ENCODE peak calls at places on chromosomes 6 and 20, in six cellular contexts. F is neural progenitor cell, Z is right lobe of liver, P is mammary epithelial cell, Y is body of pancreas, T is breast epithelium. K is an unnamed sample. For H3K4me1 and H3K36me3, the result is how much of the 10 kb centered on the place peaks cover.

GRCh38 chr6:151044465-151045441 is 179.3 kb downstream of the MTHFD1L start:
- DNase-seq in P (no peak), F (peak), T (peak), Y (peak), Z (peak), K (no peak)

GRCh38 chr6:64890609-64891008 is 816.4 kb downstream of the EYS start:
- DNase-seq in T (no peak), F (no peak), P (no peak), Y (no peak), Z (no peak), K (no peak)

GRCh38 chr6:104955927-104956662 is 812 bp upstream of the LIN28B start:
- DNase-seq in Y (no peak), P (no peak), Z (no peak), T (no peak), F (peak), K (peak)

GRCh38 chr6:127186889-127187288 is 68.4 kb downstream of the RSPO3 start:
- DNase-seq in P (peak), Y (peak), F (peak), T (no peak), Z (peak), K (peak)

GRCh38 chr6:11920566-11920965 is 91.5 kb upstream of the HIVEP1 start:
- DNase-seq in T (no peak), Y (no peak), F (no peak), P (no peak), Z (no peak), K (no peak)

GRCh38 chr6:39387785-39388184 is 65.3 kb upstream of the KCNK16 start:
- DNase-seq in Y (no peak), F (no peak), T (no peak), P (no peak), Z (no peak), K (no peak)

GRCh38 chr6:41427642-41428401 is 92.4 kb downstream of the NCR2 start:
- DNase-seq in Y (peak), Z (peak), P (peak), F (peak), T (peak), K (peak)

GRCh38 chr6:170127151-170127550 is 163.7 kb downstream of the DLL1 start:
- DNase-seq in P (no peak), F (no peak), Y (no peak), Z (no peak), T (peak), K (no peak)

GRCh38 chr6:117441824-117442264 is 16.1 kb upstream of the ROS1 start:
- DNase-seq in Y (no peak), T (no peak), F (no peak), P (peak), Z (no peak), K (no peak)

GRCh38 chr6:81787313-81788068 is 35.0 kb upstream of the TENT5A start:
- DNase-seq in P (peak), F (no peak), Y (no peak), Z (no peak), T (no peak), K (no peak)

GRCh38 chr6:53327017-53327395 is 21.7 kb downstream of the ELOVL5 start:
- DNase-seq in Y (no peak), F (no peak), T (no peak), Z (no peak), P (peak), K (no peak)
- H3K4me1 ChIP-seq in Y (under half), F (under half), T (under half), Z (under half), P (under half), K (under half)

DNA sequence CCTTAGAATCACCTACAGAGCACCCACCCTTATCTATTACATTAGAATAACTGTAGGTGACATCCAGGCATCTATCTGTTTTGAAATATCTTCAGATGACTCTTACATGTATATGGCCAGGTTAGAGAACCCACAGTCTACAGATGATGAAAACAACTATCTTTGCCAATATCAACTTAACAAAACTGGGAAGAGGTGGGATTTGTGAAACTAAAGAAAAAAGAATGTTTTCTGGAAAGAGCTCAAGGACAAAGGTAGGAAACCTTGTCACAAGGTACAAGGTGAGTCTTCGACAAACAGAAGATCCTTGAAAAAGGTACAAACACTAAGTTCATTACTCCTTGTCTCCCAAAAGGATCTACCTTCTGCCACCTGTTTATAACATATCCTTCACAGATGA is 47.0 kb upstream of the DST start:
- DNase-seq in Z (no peak), Y (no peak), P (no peak), T (no peak), F (no peak), K (no peak)
- H3K4me3 ChIP-seq in Z (peak), Y (no peak), P (no peak), T (peak), F (no peak), K (no peak)

GRCh38 chr6:157203764-157204163 is 119.6 kb downstream of the TMEM242 start:
- DNase-seq in Y (no peak), P (no peak), F (no peak), Z (no peak), T (no peak), K (no peak)
- H3K36me3 ChIP-seq in Y (under half), P (under half), F (under half), Z (under half), T (under half), K (under half)

DNA sequence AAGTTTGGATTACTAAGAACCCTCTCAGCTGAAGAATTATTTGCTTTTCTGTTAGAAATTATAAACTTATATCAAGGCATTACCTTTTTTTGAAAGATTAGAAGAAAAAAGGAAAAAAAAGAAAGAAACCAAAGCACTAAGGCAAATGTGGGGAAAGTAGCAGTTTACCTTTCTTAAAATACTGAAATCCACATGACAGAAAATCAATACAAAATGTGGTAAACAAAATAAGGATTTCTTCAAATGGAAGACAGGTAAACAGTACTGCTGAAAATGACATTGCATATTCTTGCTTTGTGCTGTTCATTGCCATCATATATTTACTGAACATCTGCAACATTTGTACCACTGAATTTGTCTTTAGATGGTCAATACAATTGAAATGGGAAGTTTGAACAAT is 411.2 kb upstream of the PLCB4 start:
- DNase-seq in Z (no peak), Y (no peak), T (no peak), P (no peak), F (no peak), K (no peak)
- H3K4me1 ChIP-seq in Z (under half), Y (under half), T (under half), P (under half), F (under half), K (under half)

DNA sequence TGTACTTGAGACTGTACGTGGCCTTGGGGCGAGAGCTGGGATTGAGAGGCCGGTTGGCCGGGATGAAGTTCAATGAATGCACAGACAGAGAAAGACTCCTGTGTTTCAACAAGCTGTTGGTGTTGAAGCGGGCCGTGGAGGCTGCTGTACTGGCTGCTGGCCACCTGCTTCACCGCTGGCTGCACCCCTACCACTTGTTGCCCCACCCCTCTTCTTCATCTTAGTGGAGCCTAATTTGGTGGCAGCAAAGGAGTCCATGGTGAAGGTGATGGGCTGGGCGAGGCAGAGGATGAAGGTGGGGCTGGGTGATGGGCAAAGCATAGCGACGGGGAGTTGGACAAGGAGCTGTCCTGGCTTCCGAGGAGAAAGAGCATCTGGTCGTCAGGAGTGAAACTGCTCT is 7.2 kb upstream of the ZSCAN9 start:
- DNase-seq in Z (no peak), Y (no peak), F (no peak), T (no peak), P (no peak), K (no peak)
- H3K4me3 ChIP-seq in Z (no peak), Y (no peak), F (no peak), T (no peak), P (no peak), K (no peak)

DNA sequence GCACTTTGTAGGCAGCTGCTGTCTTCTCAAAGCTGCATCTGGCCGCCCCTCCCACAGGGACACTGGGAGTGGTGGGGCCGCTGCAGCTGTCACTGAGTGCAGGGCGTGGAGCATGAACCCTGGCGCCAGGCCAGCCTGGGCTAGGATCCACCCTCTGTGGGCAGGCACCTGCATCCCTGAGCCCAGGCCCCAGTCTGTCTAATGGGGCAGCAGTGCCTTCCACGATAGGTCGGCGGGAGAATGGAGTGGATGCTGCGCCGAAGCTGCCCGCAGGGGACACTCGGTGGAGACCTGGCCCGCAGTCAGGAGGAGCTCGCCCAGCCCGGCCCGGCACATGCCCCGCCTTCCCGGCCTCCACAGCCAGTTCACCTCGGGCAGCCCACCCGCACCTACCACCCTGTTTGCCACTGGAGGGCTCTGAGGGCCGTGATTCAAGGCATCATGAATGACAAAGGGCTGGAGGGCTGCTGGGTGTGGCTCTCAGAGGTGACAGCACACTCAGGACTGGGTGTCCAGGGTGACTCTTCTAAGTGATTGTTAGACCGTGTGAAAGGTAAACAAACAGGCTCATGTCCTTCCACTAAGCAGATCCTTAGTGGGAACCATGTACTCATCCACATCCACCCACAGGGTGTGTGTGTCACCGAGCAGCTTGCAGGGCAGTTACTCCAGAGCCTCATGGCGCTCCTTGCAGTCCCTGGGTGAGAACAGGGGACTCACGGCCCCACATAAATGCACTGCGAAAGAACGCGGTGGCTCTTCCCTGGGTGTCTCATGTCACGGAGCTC is 133.9 kb downstream of the AGPAT4 start:
- DNase-seq in F (no peak), P (no peak), T (peak), Y (peak), Z (no peak), K (peak)
- H3K36me3 ChIP-seq in F (under half), P (under half), T (under half), Y (under half), Z (under half), K (under half)

DNA sequence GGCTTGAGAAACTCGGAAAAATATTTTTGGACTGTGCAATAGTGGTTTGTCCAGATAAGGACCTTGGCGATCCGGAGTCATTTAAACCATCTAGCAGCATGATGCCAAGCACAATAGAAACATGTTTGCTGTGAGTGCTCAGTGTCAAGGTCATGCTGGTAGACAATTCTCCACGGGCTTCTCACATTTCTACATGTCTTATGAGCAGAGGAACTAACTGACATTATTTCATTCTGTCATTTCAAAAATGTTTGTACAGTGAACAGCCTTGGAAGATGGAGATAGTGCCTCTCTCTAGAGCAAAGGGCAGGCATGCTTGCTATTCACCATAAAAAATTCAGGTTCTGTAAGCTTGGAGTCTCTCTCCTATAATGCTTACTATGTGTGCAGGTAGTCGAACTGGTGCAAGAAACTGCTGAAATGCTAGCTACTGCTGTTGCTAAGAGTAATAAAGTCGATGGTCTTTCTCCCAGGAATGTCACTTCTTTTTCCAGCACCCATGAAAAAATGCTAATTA is 25.4 kb upstream of the CCN2 start:
- DNase-seq in Z (peak), Y (no peak), T (no peak), P (no peak), F (no peak), K (no peak)
- H3K4me1 ChIP-seq in Z (under half), Y (under half), T (under half), P (under half), F (under half), K (under half)

GRCh38 chr20:17747431-17747846 is 47.7 kb downstream of the BANF2 start:
- DNase-seq in F (no peak), P (peak), Z (no peak), Y (peak), T (no peak), K (no peak)
- H3K4me3 ChIP-seq in F (no peak), P (no peak), Z (no peak), Y (no peak), T (no peak), K (no peak)

DNA sequence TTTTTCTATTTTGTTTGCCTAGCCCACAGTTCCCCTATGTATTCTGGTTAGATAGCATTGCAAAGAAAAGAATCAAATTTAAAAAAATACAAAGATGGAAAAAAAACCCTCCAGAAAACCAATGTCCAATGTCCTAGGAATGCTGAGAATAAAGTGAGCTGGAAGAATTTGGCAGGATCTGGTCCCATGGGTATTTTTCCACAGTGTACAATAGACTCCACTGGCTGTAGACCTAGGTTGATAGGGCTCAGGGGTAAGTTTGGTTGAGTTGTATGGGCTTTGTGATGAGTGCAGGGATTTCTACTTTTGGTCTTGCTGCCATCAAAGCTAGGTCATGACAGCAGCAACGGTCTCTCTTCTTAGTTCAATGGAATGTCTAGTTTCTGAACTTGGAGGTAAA is 41.5 kb downstream of the SLC22A2 start:
- DNase-seq in Y (no peak), F (no peak), Z (no peak), P (no peak), T (no peak), K (no peak)
- H3K36me3 ChIP-seq in Y (under half), F (under half), Z (under half), P (under half), T (under half), K (under half)

DNA sequence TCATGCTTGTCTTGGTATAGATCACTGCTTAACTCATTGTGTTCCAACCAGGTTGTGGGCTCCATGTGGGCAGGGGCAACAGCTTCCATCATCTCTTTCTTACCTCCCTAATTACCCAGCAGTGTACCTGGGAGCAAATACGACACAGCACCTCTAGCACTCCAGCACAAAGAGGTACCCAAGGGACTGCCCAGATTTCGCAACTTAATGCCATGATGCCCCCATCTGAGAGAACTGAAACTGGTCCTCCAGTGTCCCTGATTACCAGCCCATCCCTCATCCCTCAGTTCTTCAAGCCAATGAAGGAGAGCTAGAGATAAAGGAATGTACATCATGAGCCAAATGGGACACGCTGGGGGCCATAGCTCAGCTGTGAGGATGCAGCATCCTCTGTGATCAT is 41.9 kb upstream of the MDGA1 start:
- DNase-seq in Z (no peak), T (no peak), P (no peak), F (no peak), Y (no peak), K (no peak)
- H3K4me1 ChIP-seq in Z (under half), T (under half), P (under half), F (under half), Y (under half), K (under half)

K was measured in HAP-1.